ENCODE peak calls at places on chromosome 20, in eight cellular contexts. S, I, V, A, U, X, L and F are unnamed samples.

GRCh38 chr20:34570859-34571306 is 12.4 kb downstream of the MAP1LC3A start:
- DNase-seq in S (no peak), V (peak; percentile 5), L (no peak), X (no peak), A (peak; percentile 24), I (no peak), U (no peak), F (no peak)

GRCh38 chr20:46638367-46639274 is 12.6 kb downstream of the SLC13A3 start:
- DNase-seq in S (no peak), U (no peak), L (no peak), I (peak; percentile 42), A (peak; percentile 93), V (no peak), X (no peak), F (no peak)

GRCh38 chr20:54061106-54061881 is 9.1 kb downstream of the BCAS1 start:
- DNase-seq in U (no peak), I (no peak), X (no peak), V (no peak), L (no peak), A (no peak), S (no peak), F (no peak)

GRCh38 chr20:61802721-61803311 is 262.9 kb downstream of the TAF4 start:
- DNase-seq in A (no peak), V (peak; percentile 27), L (no peak), X (no peak), U (no peak), I (no peak), S (no peak), F (no peak)

GRCh38 chr20:47258745-47259695 is 97.5 kb downstream of the ZMYND8 start:
- DNase-seq in I (peak; percentile 25), U (no peak), L (no peak), S (peak; percentile 79), A (no peak), X (no peak), V (no peak), F (peak; percentile 82)

GRCh38 chr20:5039255-5039657 is 37.9 kb upstream of the SLC23A2 start:
- DNase-seq in S (peak; percentile 54), U (no peak), A (no peak), V (no peak), L (no peak), X (no peak), I (no peak), F (peak; percentile 52)

GRCh38 chr20:31638816-31639215 is 1.1 kb downstream of the COX4I2 start:
- DNase-seq in A (no peak), L (no peak), X (no peak), U (no peak), S (no peak), V (no peak), I (no peak), F (no peak)

GRCh38 chr20:32861446-32861845 is 2.7 kb downstream of the EFCAB8 start:
- DNase-seq in A (no peak), S (no peak), I (no peak), X (no peak), U (no peak), V (no peak), L (no peak), F (no peak)

GRCh38 chr20:57974863-57975262 is 253.6 kb downstream of the ANKRD60 start:
- DNase-seq in A (no peak), S (no peak), L (no peak), U (no peak), X (no peak), V (no peak), I (no peak), F (no peak)

GRCh38 chr20:38825901-38826625 is 20.6 kb downstream of the PPP1R16B start:
- DNase-seq in U (no peak), V (no peak), A (no peak), X (peak; percentile 7), L (no peak), S (no peak), I (peak; percentile 62), F (no peak)

GRCh38 chr20:34896086-34896551 is 19.7 kb downstream of the ACSS2 start:
- DNase-seq in L (no peak), I (no peak), X (no peak), V (no peak), U (no peak), S (no peak), A (no peak), F (no peak)

GRCh38 chr20:52410182-52410647 is 218.6 kb upstream of the ZFP64 start:
- DNase-seq in X (no peak), S (peak; percentile 57), L (no peak), A (no peak), V (no peak), U (no peak), I (no peak), F (no peak)

GRCh38 chr20:50041238-50041915 is 58.6 kb downstream of the SNAI1 start:
- DNase-seq in U (no peak), X (no peak), V (no peak), L (no peak), S (no peak), I (no peak), A (peak; percentile 91), F (no peak)

GRCh38 chr20:61886721-61887658 is 178.7 kb downstream of the TAF4 start:
- DNase-seq in V (peak; percentile 58), X (no peak), I (peak; percentile 89), U (no peak), S (peak; percentile 62), L (peak; percentile 16), A (peak; percentile 30), F (peak; percentile 10)

GRCh38 chr20:39041067-39041466 is 78.9 kb downstream of the DHX35 start:
- DNase-seq in V (no peak), U (no peak), S (no peak), X (no peak), L (no peak), I (no peak), A (no peak), F (no peak)

GRCh38 chr20:1782181-1782580 is 113.0 kb upstream of the SIRPA start:
- DNase-seq in L (no peak), U (no peak), X (no peak), V (no peak), I (no peak), S (no peak), A (no peak), F (no peak)

GRCh38 chr20:3934628-3935027 is 45.4 kb downstream of the PANK2 start:
- DNase-seq in X (no peak), V (no peak), S (no peak), U (no peak), A (no peak), I (no peak), L (no peak), F (no peak)

GRCh38 chr20:56735087-56735642 is 106.1 kb downstream of the TFAP2C start:
- DNase-seq in X (no peak), I (no peak), S (no peak), U (no peak), V (no peak), L (no peak), A (no peak), F (no peak)

GRCh38 chr20:11204926-11205768 is 531.3 kb upstream of the JAG1 start:
- DNase-seq in S (peak; percentile 74), X (no peak), U (no peak), I (peak; percentile 59), A (peak; percentile 79), L (no peak), V (no peak), F (peak; percentile 65)

GRCh38 chr20:9903048-9903651 is 64.3 kb upstream of the PAK5 start:
- DNase-seq in I (peak; percentile 42), A (no peak), S (no peak), V (no peak), X (no peak), U (no peak), L (no peak), F (no peak)

GRCh38 chr20:35823147-35823546 is 51.3 kb downstream of the PHF20 start:
- DNase-seq in X (no peak), U (no peak), A (no peak), S (no peak), L (no peak), V (no peak), I (no peak), F (no peak)

GRCh38 chr20:14657231-14657630 is 319.8 kb upstream of the FLRT3 start:
- DNase-seq in A (no peak), V (no peak), X (no peak), I (no peak), U (no peak), L (no peak), S (no peak), F (no peak)

GRCh38 chr20:47280228-47280627 is 76.3 kb downstream of the ZMYND8 start:
- DNase-seq in A (no peak), X (no peak), U (no peak), S (no peak), L (no peak), V (no peak), I (no peak), F (no peak)

GRCh38 chr20:46458891-46459750 is 52.7 kb upstream of the ELMO2 start:
- DNase-seq in V (no peak), X (no peak), I (peak; percentile 90), S (peak; percentile 84), A (peak; percentile 31), L (peak; percentile 7), U (peak; percentile 13), F (peak; percentile 47)

GRCh38 chr20:54456423-54456822 is 19.0 kb upstream of the DOK5 start:
- DNase-seq in L (no peak), U (no peak), I (no peak), X (no peak), S (no peak), A (peak; percentile 57), V (no peak), F (no peak)

GRCh38 chr20:62908971-62909791 is 17.1 kb downstream of the DIDO1 start:
- DNase-seq in L (no peak), S (no peak), U (no peak), A (no peak), V (no peak), X (no peak), I (no peak), F (peak; percentile 68)

GRCh38 chr20:23296841-23297701 is 53.5 kb upstream of the NXT1 start:
- DNase-seq in S (peak; percentile 66), L (no peak), I (no peak), U (no peak), X (no peak), A (no peak), V (no peak), F (no peak)

GRCh38 chr20:47503685-47504084 is 2.0 kb downstream of the NCOA3 start:
- DNase-seq in L (no peak), I (no peak), V (no peak), A (no peak), S (no peak), U (no peak), X (no peak), F (no peak)

GRCh38 chr20:32619586-32619985 is 34.5 kb upstream of the NOL4L start:
- DNase-seq in A (no peak), X (no peak), I (no peak), U (no peak), S (no peak), V (no peak), L (no peak), F (no peak)

GRCh38 chr20:53226788-53227187 is 254.6 kb downstream of the TSHZ2 start:
- DNase-seq in L (no peak), X (no peak), I (no peak), S (no peak), V (no peak), A (no peak), U (no peak), F (no peak)

GRCh38 chr20:53960586-53961386 is 109.6 kb downstream of the BCAS1 start:
- DNase-seq in I (no peak), V (no peak), L (no peak), X (no peak), A (peak; percentile 53), U (no peak), S (no peak), F (no peak)

GRCh38 chr20:62364911-62365736 is 2.0 kb downstream of the LAMA5 start:
- DNase-seq in X (no peak), S (peak; percentile 85), V (peak; percentile 37), L (no peak), A (peak; percentile 59), U (no peak), I (no peak), F (peak; percentile 75)